ENCODE peak calls at places on chromosomes 6 and 20, in six cellular contexts. P is A549, D is Peyer's patch, Q is fibroblast of the aortic adventitia, U is OCI-LY7, R is HCT116. W is an unnamed sample.

GRCh38 chr6:166494757-166495486 is 91.6 kb downstream of the RAMACL start:
- DNase-seq in P (no peak), D (no peak), Q (no peak), U (no peak), R (no peak), W (no peak)

GRCh38 chr6:8705435-8706020 is 270.2 kb upstream of the SLC35B3 start:
- DNase-seq in P (no peak), D (no peak), Q (no peak), U (no peak), R (no peak), W (no peak)

GRCh38 chr6:24476631-24477030 is 12.7 kb downstream of the GPLD1 start:
- DNase-seq in P (no peak), D (no peak), Q (no peak), U (no peak), R (no peak), W (no peak)

GRCh38 chr6:148379966-148380653 is 37.5 kb downstream of the SASH1 start:
- DNase-seq in P (no peak), D (no peak), Q (peak), U (no peak), R (no peak), W (no peak)

GRCh38 chr6:139821669-139822223 is 447.3 kb upstream of the CITED2 start:
- DNase-seq in P (no peak), D (no peak), Q (no peak), U (no peak), R (no peak), W (no peak)

GRCh38 chr6:130587778-130588520 is 222.1 kb downstream of the TMEM200A start:
- DNase-seq in P (no peak), D (no peak), Q (peak), U (no peak), R (no peak), W (no peak)

GRCh38 chr6:94045473-94045872 is 626.1 kb upstream of the EPHA7 start:
- DNase-seq in P (no peak), D (no peak), Q (no peak), U (no peak), R (no peak), W (no peak)

GRCh38 chr6:73798592-73798991 is 102.6 kb downstream of the CD109 start:
- DNase-seq in P (peak), D (no peak), Q (peak), U (no peak), R (peak), W (peak)

GRCh38 chr6:155317186-155317585 is 2.9 kb upstream of the TFB1M start:
- DNase-seq in P (no peak), D (no peak), Q (peak), U (peak), R (no peak), W (no peak)

GRCh38 chr6:158121335-158121734 is 46.7 kb downstream of the SERAC1 start:
- DNase-seq in P (no peak), D (no peak), Q (no peak), U (no peak), R (no peak), W (no peak)

GRCh38 chr6:3157151-3157933 is at the start of gene TUBB2A:
- DNase-seq in P (peak), D (peak), Q (peak), U (peak), R (peak), W (peak)

GRCh38 chr6:160750276-160750689 is 48.2 kb downstream of the PLG start:
- DNase-seq in P (peak), D (no peak), Q (no peak), U (peak), R (peak), W (peak)

GRCh38 chr6:149129401-149130077 is 188.0 kb upstream of the TAB2 start:
- DNase-seq in P (no peak), D (no peak), Q (peak), U (no peak), R (no peak), W (no peak)

GRCh38 chr6:167573461-167574215 is 248.8 kb downstream of the TTLL2 start:
- DNase-seq in P (no peak), D (peak), Q (no peak), U (no peak), R (no peak), W (no peak)

GRCh38 chr20:46895906-46896242 is 1.2 kb downstream of the EYA2 start:
- DNase-seq in P (no peak), D (no peak), Q (no peak), U (no peak), R (no peak), W (no peak)

GRCh38 chr20:14415492-14415891 is 78.1 kb upstream of the FLRT3 start:
- DNase-seq in P (no peak), D (no peak), Q (no peak), U (no peak), R (no peak), W (no peak)

GRCh38 chr20:50403565-50404418 is 106.4 kb upstream of the PTPN1 start:
- DNase-seq in P (no peak), D (no peak), Q (no peak), U (no peak), R (no peak), W (no peak)

GRCh38 chr6:83069633-83070032 is 2.2 kb downstream of the DOP1A start:
- DNase-seq in P (no peak), D (no peak), Q (no peak), U (no peak), R (no peak), W (no peak)

GRCh38 chr20:53447271-53447670 is 146.4 kb downstream of the ZNF217 start:
- DNase-seq in P (no peak), D (no peak), Q (no peak), U (no peak), R (no peak), W (no peak)

GRCh38 chr6:14038636-14039035 is 78.9 kb upstream of the CD83 start:
- DNase-seq in P (no peak), D (no peak), Q (peak), U (no peak), R (no peak), W (no peak)

GRCh38 chr20:39751557-39752137 is 789.5 kb downstream of the DHX35 start:
- DNase-seq in P (no peak), D (no peak), Q (no peak), U (no peak), R (no peak), W (peak)

GRCh38 chr6:45697605-45698004 is 318.1 kb downstream of the CLIC5 start:
- DNase-seq in P (peak), D (no peak), Q (peak), U (no peak), R (peak), W (no peak)

GRCh38 chr6:11413112-11413687 is 124.3 kb upstream of the TMEM170B start:
- DNase-seq in P (no peak), D (no peak), Q (no peak), U (no peak), R (no peak), W (no peak)

GRCh38 chr6:111687652-111688051 is 82.0 kb upstream of the TRAF3IP2 start:
- DNase-seq in P (no peak), D (no peak), Q (no peak), U (no peak), R (no peak), W (no peak)

GRCh38 chr6:52815167-52816092 is 11.8 kb upstream of the GSTA1 start:
- DNase-seq in P (peak), D (peak), Q (peak), U (peak), R (peak), W (peak)

GRCh38 chr6:33453361-33454008 is 891 bp upstream of the ZBTB9 start:
- DNase-seq in P (no peak), D (no peak), Q (peak), U (no peak), R (no peak), W (no peak)

GRCh38 chr6:143038845-143039244 is 21.8 kb upstream of the AIG1 start:
- DNase-seq in P (no peak), D (no peak), Q (no peak), U (peak), R (no peak), W (no peak)
- TF ChIP-seq CTCF in P (no peak), D (no peak), Q (peak), U (peak), R (no peak), W (no peak)

DNA sequence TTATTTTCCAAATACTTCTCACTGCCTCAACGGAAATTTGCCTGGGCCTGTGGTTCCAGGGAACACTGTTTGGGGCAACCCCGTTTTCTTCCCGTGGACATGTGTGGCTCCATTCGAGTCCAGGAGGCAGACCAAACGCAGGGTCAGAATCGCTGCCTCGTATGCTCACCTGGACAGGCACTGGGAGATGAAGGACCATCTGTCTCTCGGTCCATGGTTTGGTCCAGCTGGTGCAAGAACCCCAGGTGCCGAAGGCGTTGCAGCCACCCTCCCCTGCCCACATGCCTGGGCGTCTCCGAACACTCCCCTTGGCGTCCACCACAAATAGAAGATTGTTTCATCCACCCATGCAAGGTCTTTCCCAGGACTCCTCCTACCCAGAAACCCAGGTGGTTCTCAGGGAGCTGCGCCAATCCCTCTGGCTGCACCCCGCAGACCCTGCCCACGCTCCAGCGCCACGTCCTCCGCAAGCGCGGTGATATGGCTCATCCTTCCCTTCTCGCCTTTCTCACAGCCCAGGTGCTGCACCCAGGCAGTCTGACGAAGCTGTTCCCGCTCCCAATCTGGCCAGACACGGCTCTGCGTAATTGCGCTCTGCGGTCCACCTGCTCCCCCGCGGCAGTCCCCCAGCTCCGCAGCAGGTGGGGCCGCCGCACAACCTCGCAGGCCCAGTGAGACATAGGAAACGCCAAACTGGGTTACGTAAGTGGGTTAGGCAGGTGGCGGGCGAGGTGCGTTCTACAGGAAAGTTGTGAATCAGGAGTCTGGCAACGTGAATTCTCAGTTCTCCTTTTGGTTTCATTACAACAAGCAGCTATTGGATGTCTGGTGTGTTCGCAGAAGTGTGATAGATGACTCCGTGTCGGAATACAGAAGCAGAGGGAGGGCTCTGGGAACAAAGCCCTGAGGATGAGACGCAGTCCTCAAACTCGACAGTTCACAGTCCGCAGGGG is 146.2 kb upstream of the ECI2 start:
- DNase-seq in P (no peak), D (peak), Q (peak), U (peak), R (no peak), W (peak)
- TF ChIP-seq CTCF in P (no peak), D (peak), Q (no peak), U (no peak), R (no peak), W (peak)

GRCh38 chr6:86558318-86558717 is 379.0 kb upstream of the HTR1E start:
- DNase-seq in P (no peak), D (no peak), Q (no peak), U (no peak), R (no peak), W (no peak)
- TF ChIP-seq CTCF in P (no peak), D (no peak), Q (no peak), U (no peak), R (no peak), W (no peak)

DNA sequence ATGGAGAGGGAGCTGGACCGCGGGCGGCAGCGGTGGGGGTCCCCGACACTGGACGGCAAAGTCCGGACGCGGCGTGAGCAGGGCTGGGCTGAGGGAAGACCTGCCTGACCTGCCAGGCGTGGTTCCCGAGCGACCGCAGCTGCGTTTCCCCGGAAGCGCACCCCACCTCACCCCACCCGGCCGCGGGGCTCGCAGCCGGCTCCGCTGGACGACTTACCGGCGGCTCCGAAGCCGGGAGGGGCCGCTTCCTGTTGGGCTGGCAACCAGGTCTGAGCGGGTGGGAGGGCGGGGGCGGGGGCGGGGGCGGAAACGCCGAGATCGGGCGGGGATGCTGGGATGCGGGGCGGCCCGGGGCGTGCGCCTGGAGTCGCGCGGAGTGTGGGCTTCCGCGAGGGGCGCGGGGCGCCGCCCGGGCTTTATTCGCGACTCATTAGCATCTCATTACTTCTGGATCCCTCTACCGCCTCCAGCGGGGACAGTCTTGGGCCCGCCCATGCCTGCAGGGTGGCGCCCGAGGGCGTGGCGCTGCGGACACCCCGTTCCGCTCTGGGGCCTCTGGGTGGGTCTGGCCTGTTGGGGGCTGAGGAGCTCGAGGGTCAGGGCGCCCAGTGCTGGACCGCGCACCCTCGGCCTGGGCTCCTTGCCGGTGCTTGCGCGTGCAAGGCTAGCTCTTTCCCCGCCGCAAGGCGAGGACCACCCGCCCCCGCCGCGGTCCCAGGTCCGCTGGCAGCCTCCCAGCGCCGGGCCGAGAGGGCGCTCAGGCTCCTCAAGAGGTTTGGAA is at the start of gene MICAL1:
- DNase-seq in P (peak), D (peak), Q (peak), U (peak), R (no peak), W (peak)
- TF ChIP-seq CTCF in P (no peak), D (peak), Q (peak), U (peak), R (no peak), W (peak)

DNA sequence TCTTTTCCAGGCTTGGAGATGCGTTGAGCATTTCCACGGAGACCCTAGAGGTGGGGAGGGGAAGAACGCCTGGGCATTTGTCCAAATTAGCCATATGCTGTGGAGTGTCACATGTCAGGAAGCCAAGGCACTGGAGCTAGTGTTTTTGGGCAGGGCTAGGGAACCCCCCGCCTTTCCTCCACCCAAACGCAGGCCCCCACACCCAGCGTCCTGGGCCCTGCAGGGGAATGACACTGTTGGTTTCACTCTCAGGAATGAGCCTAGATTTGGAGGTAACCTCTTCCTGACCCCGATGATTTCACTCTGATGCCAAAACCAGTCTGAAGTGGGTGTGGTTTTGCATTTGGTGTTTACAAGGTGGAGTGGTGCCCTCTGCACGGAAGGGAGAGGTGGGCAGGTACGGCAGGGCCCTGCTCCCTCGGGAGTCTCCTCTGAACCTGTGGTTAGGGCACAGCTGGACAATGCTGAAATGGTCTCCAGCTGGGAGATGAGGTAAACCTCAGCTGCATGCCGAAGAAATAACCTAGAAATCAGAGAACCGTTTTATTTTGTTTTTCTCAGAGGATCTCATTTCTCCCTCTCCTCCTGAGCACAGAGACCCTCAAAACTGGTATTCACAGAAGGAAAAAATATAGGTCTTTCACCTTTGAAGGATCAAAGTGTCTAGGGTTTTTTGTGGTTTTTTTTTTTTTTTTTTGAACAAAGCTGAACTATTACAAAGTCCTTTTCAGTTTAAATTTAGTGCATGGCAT is 29.6 kb downstream of the MTHFD1L start:
- DNase-seq in P (peak), D (no peak), Q (peak), U (no peak), R (no peak), W (peak)
- TF ChIP-seq CTCF in P (no peak), D (no peak), Q (peak), U (peak), R (peak), W (no peak)

GRCh38 chr20:32277361-32278198 is at the start of gene KIF3B:
- DNase-seq in P (peak), D (peak), Q (peak), U (peak), R (peak), W (peak)
- TF ChIP-seq CTCF in P (no peak), D (peak), Q (no peak), U (no peak), R (no peak), W (no peak)

W was measured in GM10248.